ENCODE peak calls at places on chromosomes 3 and 15, in nine cellular contexts. N is endothelial cell of umbilical vein; D is neural progenitor cell; T is body of pancreas; G is PC-3; I is CD4-positive, alpha-beta memory T cell; H is left ventricle myocardium inferior; C is ovary; B is OCI-LY7. P is an unnamed sample.

GRCh38 chr3:195007151-195007550 is 263.8 kb downstream of the XXYLT1 start:
- DNase-seq in T (no peak), H (no peak), G (no peak), B (no peak), D (no peak), N (no peak), I (no peak), C (no peak), P (no peak)

GRCh38 chr3:46565607-46566039 is 479 bp downstream of the LRRC2 start:
- DNase-seq in B (no peak), D (peak; percentile 77), I (no peak), C (peak; percentile 52), G (no peak), H (peak; percentile 63), T (no peak), N (peak; percentile 20), P (no peak)

GRCh38 chr3:44988073-44988472 is 12.0 kb downstream of the EXOSC7 start:
- DNase-seq in H (no peak), I (no peak), C (no peak), G (peak; percentile 50), N (no peak), T (no peak), D (no peak), B (no peak), P (no peak)

GRCh38 chr3:42880601-42881451 is 5.1 kb upstream of the CYP8B1 start:
- DNase-seq in N (peak; percentile 46), D (peak; percentile 94), T (peak; percentile 83), B (peak; percentile 92), G (peak; percentile 88), H (peak; percentile 82), C (peak; percentile 88), I (peak; percentile 84), P (peak; percentile 86)

GRCh38 chr3:136819784-136820640 is 1.1 kb downstream of the SLC35G2 start:
- DNase-seq in G (peak; percentile 19), I (peak; percentile 14), D (peak; percentile 78), B (no peak), H (peak; percentile 29), T (peak; percentile 53), N (peak; percentile 62), C (peak; percentile 69), P (peak; percentile 39)

GRCh38 chr15:98866503-98866902 is 141.1 kb downstream of the PGPEP1L start:
- DNase-seq in C (no peak), N (peak; percentile 86), T (no peak), D (no peak), H (no peak), I (no peak), G (no peak), B (no peak), P (no peak)

GRCh38 chr3:38118421-38119247 is 18.3 kb downstream of the ACAA1 start:
- DNase-seq in G (no peak), D (no peak), B (no peak), H (no peak), C (no peak), I (no peak), T (no peak), N (no peak), P (no peak)

GRCh38 chr3:43296565-43296964 is 10.2 kb downstream of the SNRK start:
- DNase-seq in N (peak; percentile 24), H (no peak), C (no peak), T (no peak), I (peak; percentile 83), G (peak; percentile 28), D (no peak), B (peak; percentile 58), P (peak; percentile 32)

GRCh38 chr15:100690032-100690785 is 87.8 kb downstream of the ASB7 start:
- DNase-seq in H (no peak), I (no peak), T (no peak), N (no peak), D (no peak), G (no peak), C (peak; percentile 28), B (no peak), P (no peak)

GRCh38 chr3:123332124-123332641 is 116.7 kb downstream of the ADCY5 start:
- DNase-seq in C (peak; percentile 31), D (no peak), N (no peak), B (no peak), I (no peak), G (no peak), H (peak; percentile 13), T (no peak), P (no peak)

GRCh38 chr15:68679961-68680371 is 101.2 kb downstream of the CORO2B start:
- DNase-seq in D (no peak), C (no peak), I (no peak), N (no peak), B (no peak), H (no peak), G (no peak), T (no peak), P (no peak)

GRCh38 chr3:166282931-166283330 is 445.7 kb upstream of the BCHE start:
- DNase-seq in N (no peak), H (no peak), G (no peak), I (no peak), D (no peak), C (no peak), T (no peak), B (no peak), P (no peak)

GRCh38 chr3:8990266-8991215 is 27.3 kb upstream of the RAD18 start:
- DNase-seq in G (no peak), H (no peak), C (peak; percentile 56), T (no peak), I (no peak), B (no peak), D (peak; percentile 29), N (no peak), P (no peak)

GRCh38 chr3:30319713-30320112 is 286.7 kb upstream of the TGFBR2 start:
- DNase-seq in N (peak; percentile 60), D (peak; percentile 54), H (no peak), G (peak; percentile 74), C (no peak), I (peak; percentile 45), T (peak; percentile 35), B (peak; percentile 52), P (peak; percentile 52)

GRCh38 chr3:72487078-72487765 is 361.0 kb downstream of the SHQ1 start:
- DNase-seq in N (peak; percentile 45), G (peak; percentile 90), B (no peak), H (peak; percentile 46), T (peak; percentile 45), I (no peak), D (no peak), C (peak; percentile 49), P (no peak)

GRCh38 chr3:89955141-89955540 is 847.7 kb downstream of the EPHA3 start:
- DNase-seq in H (no peak), I (no peak), N (no peak), D (no peak), B (no peak), G (no peak), C (no peak), T (no peak), P (no peak)

GRCh38 chr15:38652998-38653397 is 88.4 kb upstream of the RASGRP1 start:
- DNase-seq in D (no peak), C (no peak), B (peak; percentile 59), H (no peak), N (no peak), T (no peak), I (peak; percentile 91), G (no peak), P (peak; percentile 67)

GRCh38 chr3:78258798-78259197 is 1218.9 kb downstream of the ROBO2 start:
- DNase-seq in B (no peak), N (no peak), G (peak; percentile 25), T (no peak), H (no peak), C (no peak), I (no peak), D (no peak), P (no peak)

GRCh38 chr3:147365196-147366115 is 40.9 kb downstream of the ZIC4 start:
- DNase-seq in N (no peak), T (no peak), I (no peak), H (no peak), D (no peak), G (no peak), B (no peak), C (no peak), P (no peak)

GRCh38 chr15:70494861-70495571 is 268.3 kb downstream of the UACA start:
- DNase-seq in H (no peak), B (no peak), N (peak; percentile 38), C (no peak), G (peak; percentile 98), I (no peak), T (no peak), D (peak; percentile 70), P (no peak)

GRCh38 chr3:88767746-88768145 is 339.7 kb upstream of the EPHA3 start:
- DNase-seq in T (no peak), H (no peak), B (no peak), N (no peak), D (no peak), G (no peak), I (no peak), C (no peak), P (no peak)

GRCh38 chr3:83122774-83123350 is 1361.4 kb upstream of the GBE1 start:
- DNase-seq in I (no peak), B (no peak), N (no peak), G (no peak), C (no peak), H (no peak), D (no peak), T (no peak), P (no peak)

GRCh38 chr3:50873376-50874157 is 198.8 kb downstream of the DOCK3 start:
- DNase-seq in H (no peak), N (no peak), B (no peak), I (no peak), G (no peak), D (no peak), C (no peak), T (no peak), P (no peak)

GRCh38 chr3:113266738-113267137 is 55.4 kb downstream of the BOC start:
- DNase-seq in H (no peak), G (no peak), C (no peak), I (no peak), T (no peak), B (no peak), D (peak; percentile 47), N (no peak), P (no peak)
- H3K4me1 ChIP-seq in H (peaks cover 15% of the 10 kb centered on the region), G (no peaks in the 10 kb centered on the region), C (peaks cover 6% of the 10 kb centered on the region), I (no peaks in the 10 kb centered on the region), T (peaks cover 45% of the 10 kb centered on the region), B (no peaks in the 10 kb centered on the region), D (peaks cover 68% of the 10 kb centered on the region), N (no peaks in the 10 kb centered on the region), P (no peaks in the 10 kb centered on the region)

GRCh38 chr15:66777596-66778313 is 75.7 kb downstream of the SMAD6 start:
- DNase-seq in N (no peak), I (no peak), G (no peak), H (no peak), C (no peak), D (no peak), T (no peak), B (no peak), P (no peak)
- H3K4me1 ChIP-seq in N (peaks cover 17% of the 10 kb centered on the region), I (no peaks in the 10 kb centered on the region), G (peaks cover 31% of the 10 kb centered on the region), H (peaks cover 58% of the 10 kb centered on the region), C (peaks cover 15% of the 10 kb centered on the region), D (peaks cover 35% of the 10 kb centered on the region), T (peaks cover 42% of the 10 kb centered on the region), B (no peaks in the 10 kb centered on the region), P (peaks cover 7% of the 10 kb centered on the region)

GRCh38 chr3:197373096-197373495 is 74.7 kb upstream of the DLG1 start:
- DNase-seq in B (no peak), I (no peak), T (no peak), N (no peak), G (no peak), D (no peak), H (no peak), C (no peak), P (no peak)
- H3K4me1 ChIP-seq in B (no peaks in the 10 kb centered on the region), I (no peaks in the 10 kb centered on the region), T (no peaks in the 10 kb centered on the region), N (no peaks in the 10 kb centered on the region), G (peaks cover 44% of the 10 kb centered on the region), D (peaks cover 48% of the 10 kb centered on the region), H (no peaks in the 10 kb centered on the region), C (no peaks in the 10 kb centered on the region), P (no peaks in the 10 kb centered on the region)

GRCh38 chr15:90153658-90154057 is 47.5 kb upstream of the SEMA4B start:
- DNase-seq in B (no peak), H (no peak), I (no peak), N (no peak), T (no peak), G (no peak), D (no peak), C (no peak), P (no peak)
- H3K4me1 ChIP-seq in B (no peaks in the 10 kb centered on the region), H (peaks cover 29% of the 10 kb centered on the region), I (peaks cover 9% of the 10 kb centered on the region), N (peaks cover 6% of the 10 kb centered on the region), T (peaks cover 91% of the 10 kb centered on the region), G (peaks cover 35% of the 10 kb centered on the region), D (peaks cover 12% of the 10 kb centered on the region), C (peaks cover 4% of the 10 kb centered on the region), P (no peaks in the 10 kb centered on the region)